ENCODE peak calls at places on chromosome 14, in six cellular contexts. One of them, this sample, is unnamed.

GRCh38 chr14:91417134-91417982 is at the start of gene CCDC88C:
- DNase-seq in tibial nerve: no peak
- DNase-seq in adrenal gland: peak
- DNase-seq in lower lobe of right lung: peak
- DNase-seq in OCI-LY7: peak
- DNase-seq in RWPE1: peak
- DNase-seq in this sample: no peak

GRCh38 chr14:36028218-36028617 is 148.3 kb downstream of the PTCSC3 start:
- DNase-seq in tibial nerve: no peak
- DNase-seq in adrenal gland: no peak
- DNase-seq in lower lobe of right lung: no peak
- DNase-seq in OCI-LY7: peak
- DNase-seq in RWPE1: no peak
- DNase-seq in this sample: no peak

GRCh38 chr14:65790185-65790815 is 377.8 kb downstream of the FUT8 start:
- DNase-seq in tibial nerve: no peak
- DNase-seq in adrenal gland: no peak
- DNase-seq in lower lobe of right lung: no peak
- DNase-seq in OCI-LY7: no peak
- DNase-seq in RWPE1: no peak
- DNase-seq in this sample: no peak

GRCh38 chr14:57060276-57060956 is 208.3 kb downstream of the EXOC5 start:
- DNase-seq in tibial nerve: no peak
- DNase-seq in adrenal gland: no peak
- DNase-seq in lower lobe of right lung: no peak
- DNase-seq in OCI-LY7: no peak
- DNase-seq in RWPE1: peak
- DNase-seq in this sample: no peak

GRCh38 chr14:23640524-23641141 is 4.5 kb downstream of the DHRS2 start:
- DNase-seq in tibial nerve: peak
- DNase-seq in adrenal gland: peak
- DNase-seq in lower lobe of right lung: no peak
- DNase-seq in OCI-LY7: no peak
- DNase-seq in RWPE1: no peak
- DNase-seq in this sample: peak

GRCh38 chr14:68042591-68043210 is 223.1 kb downstream of the RAD51B start:
- DNase-seq in tibial nerve: no peak
- DNase-seq in adrenal gland: no peak
- DNase-seq in lower lobe of right lung: no peak
- DNase-seq in OCI-LY7: no peak
- DNase-seq in RWPE1: peak
- DNase-seq in this sample: no peak

GRCh38 chr14:72501439-72501838 is 392.5 kb downstream of the DPF3 start:
- DNase-seq in tibial nerve: no peak
- DNase-seq in adrenal gland: no peak
- DNase-seq in lower lobe of right lung: no peak
- DNase-seq in OCI-LY7: no peak
- DNase-seq in RWPE1: no peak
- DNase-seq in this sample: no peak

GRCh38 chr14:73263606-73264005 is 26.3 kb downstream of the PAPLN start:
- DNase-seq in tibial nerve: no peak
- DNase-seq in adrenal gland: no peak
- DNase-seq in lower lobe of right lung: no peak
- DNase-seq in OCI-LY7: no peak
- DNase-seq in RWPE1: no peak
- DNase-seq in this sample: no peak

GRCh38 chr14:104753528-104754212 is 723 bp downstream of the SIVA1 start:
- DNase-seq in tibial nerve: no peak
- DNase-seq in adrenal gland: peak
- DNase-seq in lower lobe of right lung: no peak
- DNase-seq in OCI-LY7: peak
- DNase-seq in RWPE1: no peak
- DNase-seq in this sample: no peak

GRCh38 chr14:24066490-24067132 is 4.8 kb upstream of the CPNE6 start:
- DNase-seq in tibial nerve: no peak
- DNase-seq in adrenal gland: no peak
- DNase-seq in lower lobe of right lung: no peak
- DNase-seq in OCI-LY7: no peak
- DNase-seq in RWPE1: no peak
- DNase-seq in this sample: no peak

GRCh38 chr14:98177551-98177950 is 1094.4 kb downstream of the BCL11B start:
- DNase-seq in tibial nerve: no peak
- DNase-seq in adrenal gland: no peak
- DNase-seq in lower lobe of right lung: no peak
- DNase-seq in OCI-LY7: no peak
- DNase-seq in RWPE1: no peak
- DNase-seq in this sample: no peak

GRCh38 chr14:90168425-90169105 is 87.8 kb upstream of the PSMC1 start:
- DNase-seq in tibial nerve: no peak
- DNase-seq in adrenal gland: no peak
- DNase-seq in lower lobe of right lung: no peak
- DNase-seq in OCI-LY7: no peak
- DNase-seq in RWPE1: no peak
- DNase-seq in this sample: no peak

GRCh38 chr14:66944872-66945271 is 244.4 kb upstream of the GARIN2 start:
- DNase-seq in tibial nerve: no peak
- DNase-seq in adrenal gland: no peak
- DNase-seq in lower lobe of right lung: no peak
- DNase-seq in OCI-LY7: peak
- DNase-seq in RWPE1: no peak
- DNase-seq in this sample: no peak

GRCh38 chr14:85308531-85309300 is 221.2 kb upstream of the FLRT2 start:
- DNase-seq in tibial nerve: no peak
- DNase-seq in adrenal gland: no peak
- DNase-seq in lower lobe of right lung: no peak
- DNase-seq in OCI-LY7: no peak
- DNase-seq in RWPE1: no peak
- DNase-seq in this sample: no peak

GRCh38 chr14:39880965-39881364 is 448.7 kb upstream of the FBXO33 start:
- DNase-seq in tibial nerve: no peak
- DNase-seq in adrenal gland: no peak
- DNase-seq in lower lobe of right lung: no peak
- DNase-seq in OCI-LY7: no peak
- DNase-seq in RWPE1: no peak
- DNase-seq in this sample: no peak

GRCh38 chr14:63343878-63344277 is 25.1 kb upstream of the GPHB5 start:
- DNase-seq in tibial nerve: no peak
- DNase-seq in adrenal gland: no peak
- DNase-seq in lower lobe of right lung: no peak
- DNase-seq in OCI-LY7: no peak
- DNase-seq in RWPE1: no peak
- DNase-seq in this sample: no peak

DNA sequence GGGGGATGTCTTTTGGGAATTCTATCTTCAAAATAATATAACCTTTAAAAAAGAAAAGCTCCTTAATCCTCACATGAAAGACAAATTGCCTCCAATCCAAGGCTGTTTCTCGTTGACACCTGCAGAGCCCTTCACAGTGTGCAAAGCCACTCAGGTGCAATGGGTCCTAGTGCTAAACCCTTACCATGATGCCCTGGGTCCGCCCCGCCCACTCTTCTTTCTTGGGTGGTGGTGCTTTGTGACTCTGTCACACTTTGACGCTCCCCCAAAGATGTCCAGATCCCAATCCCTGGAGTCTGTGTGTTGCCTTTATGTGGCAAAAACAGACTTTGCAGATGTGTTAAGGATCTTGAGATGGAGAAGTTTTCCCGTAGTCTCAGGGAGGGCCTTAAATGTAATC is 29.7 kb downstream of the CLMN start:
- DNase-seq in tibial nerve: no peak
- DNase-seq in adrenal gland: no peak
- DNase-seq in lower lobe of right lung: no peak
- DNase-seq in OCI-LY7: no peak
- DNase-seq in RWPE1: no peak
- DNase-seq in this sample: no peak
- H3K27ac ChIP-seq in tibial nerve: no peak
- H3K27ac ChIP-seq in adrenal gland: no peak
- H3K27ac ChIP-seq in lower lobe of right lung: no peak
- H3K27ac ChIP-seq in OCI-LY7: no peak
- H3K27ac ChIP-seq in RWPE1: no peak
- H3K27ac ChIP-seq in this sample: peak

GRCh38 chr14:20680843-20681347 is 3.5 kb upstream of the RNASE4 start:
- DNase-seq in tibial nerve: no peak
- DNase-seq in adrenal gland: no peak
- DNase-seq in lower lobe of right lung: no peak
- DNase-seq in OCI-LY7: no peak
- DNase-seq in RWPE1: no peak
- DNase-seq in this sample: no peak
- H3K27ac ChIP-seq in tibial nerve: peak
- H3K27ac ChIP-seq in adrenal gland: peak
- H3K27ac ChIP-seq in lower lobe of right lung: peak
- H3K27ac ChIP-seq in OCI-LY7: peak
- H3K27ac ChIP-seq in RWPE1: peak
- H3K27ac ChIP-seq in this sample: peak

DNA sequence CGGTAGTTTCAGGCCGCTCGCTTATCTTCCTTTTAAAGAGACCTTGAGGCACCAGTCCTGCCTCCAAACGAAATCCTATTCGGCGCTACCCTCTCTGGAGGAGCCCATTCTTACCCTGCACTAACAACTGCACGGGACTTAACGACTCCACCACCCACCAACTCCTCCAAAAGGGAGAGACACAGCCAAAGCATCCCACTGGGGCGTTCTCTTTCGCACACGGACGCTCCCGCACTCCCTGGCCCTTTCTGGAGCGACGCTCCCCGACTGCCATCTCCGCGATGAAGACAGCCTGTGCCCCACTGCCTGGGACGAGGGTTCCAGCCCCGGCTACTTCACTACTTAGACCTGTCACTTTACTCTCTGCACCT is 648 bp downstream of the GALC start:
- DNase-seq in tibial nerve: no peak
- DNase-seq in adrenal gland: peak
- DNase-seq in lower lobe of right lung: no peak
- DNase-seq in OCI-LY7: no peak
- DNase-seq in RWPE1: no peak
- DNase-seq in this sample: no peak
- H3K27ac ChIP-seq in tibial nerve: peak
- H3K27ac ChIP-seq in adrenal gland: peak
- H3K27ac ChIP-seq in lower lobe of right lung: peak
- H3K27ac ChIP-seq in OCI-LY7: no peak
- H3K27ac ChIP-seq in RWPE1: no peak
- H3K27ac ChIP-seq in this sample: peak

GRCh38 chr14:22226381-22226780 is 362.6 kb downstream of the DAD1 start:
- DNase-seq in tibial nerve: no peak
- DNase-seq in adrenal gland: no peak
- DNase-seq in lower lobe of right lung: peak
- DNase-seq in OCI-LY7: peak
- DNase-seq in RWPE1: peak
- DNase-seq in this sample: no peak
- H3K27ac ChIP-seq in tibial nerve: no peak
- H3K27ac ChIP-seq in adrenal gland: no peak
- H3K27ac ChIP-seq in lower lobe of right lung: no peak
- H3K27ac ChIP-seq in OCI-LY7: no peak
- H3K27ac ChIP-seq in RWPE1: no peak
- H3K27ac ChIP-seq in this sample: no peak

This sample was measured in vagina.